ENCODE peak calls at places on chromosomes 4 and X, in ten cellular contexts. R is sigmoid colon, Z is IMR-90, C is cardiac muscle cell, W is heart right ventricle, A is testis, E is B cell, Q is AG10803, P is foreskin fibroblast, O is WTC11. B is an unnamed sample.

GRCh38 chrX:2710496-2710895 is 19.4 kb downstream of the CD99 start:
- DNase-seq in W (no peak), E (no peak), R (peak; percentile 6), P (no peak), Z (no peak), O (no peak), A (no peak), Q (no peak), C (no peak), B (no peak)

GRCh38 chr4:48093949-48094550 is 40.0 kb downstream of the TXK start:
- DNase-seq in A (no peak), R (no peak), Q (no peak), W (no peak), E (no peak), O (no peak), P (peak; percentile 43), C (peak; percentile 13), Z (peak; percentile 7), B (no peak)

GRCh38 chr4:72948080-72948479 is 121.4 kb downstream of the COX18 start:
- DNase-seq in E (no peak), Q (no peak), Z (no peak), A (no peak), O (no peak), C (no peak), R (no peak), P (no peak), W (no peak), B (no peak)

GRCh38 chrX:17032351-17032750 is 85.9 kb downstream of the REPS2 start:
- DNase-seq in W (no peak), O (no peak), E (no peak), C (peak; percentile 85), Z (no peak), P (peak; percentile 64), Q (peak; percentile 68), A (no peak), R (no peak), B (no peak)

GRCh38 chrX:150146271-150146888 is 208.1 kb upstream of the EOLA2 start:
- DNase-seq in R (no peak), W (no peak), C (no peak), A (no peak), Z (no peak), Q (no peak), E (no peak), P (no peak), O (peak; percentile 34), B (no peak)

GRCh38 chr4:159206427-159206871 is 103.6 kb downstream of the RAPGEF2 start:
- DNase-seq in C (no peak), W (no peak), E (peak; percentile 22), R (no peak), Q (peak; percentile 47), P (no peak), A (no peak), Z (peak; percentile 76), O (no peak), B (no peak)

GRCh38 chr4:95381843-95382580 is 166.8 kb downstream of the UNC5C start:
- DNase-seq in C (no peak), Q (no peak), Z (no peak), R (no peak), P (no peak), A (no peak), O (no peak), E (no peak), W (no peak), B (no peak)

GRCh38 chr4:153451931-153452660 is 14.1 kb upstream of the TMEM131L start:
- DNase-seq in Q (no peak), O (peak; percentile 64), Z (no peak), R (no peak), E (no peak), W (no peak), P (no peak), A (no peak), C (no peak), B (no peak)

GRCh38 chr4:144499777-144500176 is 146.2 kb upstream of the HHIP start:
- DNase-seq in W (no peak), Z (no peak), A (no peak), P (no peak), R (no peak), O (no peak), Q (no peak), E (no peak), C (no peak), B (no peak)

GRCh38 chr4:65798498-65799127 is 128.3 kb upstream of the EPHA5 start:
- DNase-seq in Q (no peak), P (no peak), Z (no peak), W (no peak), E (no peak), C (no peak), A (no peak), R (no peak), O (no peak), B (no peak)

GRCh38 chr4:158722917-158723793 is at the start of gene PPID:
- DNase-seq in P (peak; percentile 75), W (peak; percentile 82), E (peak; percentile 86), A (peak; percentile 90), O (peak; percentile 83), R (peak; percentile 88), C (peak; percentile 78), Q (peak; percentile 75), Z (peak; percentile 70), B (peak; percentile 77)

GRCh38 chrX:35622601-35623000 is 175.5 kb upstream of the MAGEB16 start:
- DNase-seq in Q (no peak), R (no peak), C (no peak), O (no peak), A (no peak), W (no peak), E (no peak), Z (no peak), P (no peak), B (no peak)

GRCh38 chr4:814312-814850 is 11.5 kb downstream of the CPLX1 start:
- DNase-seq in C (no peak), O (no peak), A (no peak), W (no peak), P (no peak), E (no peak), R (no peak), Q (no peak), Z (no peak), B (no peak)

GRCh38 chr4:1872918-1873269 is 1.7 kb downstream of the NSD2 start:
- DNase-seq in O (no peak), Q (peak; percentile 78), C (peak; percentile 37), R (no peak), E (no peak), P (peak; percentile 67), Z (peak; percentile 88), A (no peak), W (no peak), B (no peak)

GRCh38 chr4:120130786-120131185 is 64.1 kb upstream of the MAD2L1 start:
- DNase-seq in R (no peak), Z (no peak), P (no peak), O (no peak), E (no peak), Q (no peak), W (no peak), A (no peak), C (no peak), B (no peak)

GRCh38 chr4:135824759-135825331 is 1623.3 kb upstream of the PABPC4L start:
- DNase-seq in Z (no peak), C (no peak), P (no peak), R (no peak), W (no peak), Q (no peak), A (no peak), O (no peak), E (no peak), B (no peak)

GRCh38 chr4:7389101-7389701 is 45.5 kb downstream of the PSAPL1 start:
- DNase-seq in C (no peak), W (no peak), P (no peak), R (peak; percentile 60), Z (no peak), E (no peak), A (no peak), O (no peak), Q (no peak), B (no peak)

DNA sequence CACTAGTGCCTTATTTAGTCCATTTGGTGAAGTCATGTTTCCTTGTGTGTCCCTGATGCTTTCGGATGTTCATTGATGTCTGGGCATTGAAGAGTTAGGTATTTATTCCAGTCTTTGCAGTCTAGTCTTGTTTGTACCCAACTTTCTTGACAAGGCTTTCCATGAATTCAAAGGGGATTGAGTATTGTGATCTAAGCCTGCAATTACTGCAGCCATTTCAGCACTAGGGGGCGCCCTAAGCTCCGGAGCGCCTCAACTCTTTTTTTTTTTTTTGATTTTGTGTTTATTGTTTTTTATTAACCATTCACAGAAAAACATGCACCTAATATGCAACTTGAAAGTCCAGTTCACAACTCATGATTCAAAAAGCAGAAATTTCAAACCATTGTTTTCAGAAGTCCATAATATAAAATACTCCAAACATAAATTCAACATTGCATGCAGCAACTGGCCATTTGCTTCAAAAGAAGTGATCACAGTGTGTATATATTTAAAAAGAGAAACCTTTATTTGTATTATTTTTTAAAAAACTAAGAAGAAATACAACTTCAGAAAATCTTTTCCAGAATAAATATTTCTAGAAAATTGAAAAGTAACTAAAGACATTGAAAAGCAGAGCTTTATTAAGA is 59.2 kb downstream of the PTPN13 start:
- DNase-seq in A (no peak), P (no peak), Q (no peak), W (no peak), E (no peak), R (no peak), C (no peak), Z (no peak), O (peak; percentile 40), B (no peak)
- TF ChIP-seq CTCF in A (peak; percentile 42), P (peak; percentile 18), Q (peak; percentile 17), W (peak; percentile 20), E (peak; percentile 11), R (no peak), C (peak; percentile 36), Z (peak; percentile 9), O (peak; percentile 78), B (peak; percentile 73)

GRCh38 chrX:130025256-130025655 is 42.8 kb downstream of the BCORL1 start:
- DNase-seq in Z (no peak), Q (no peak), W (no peak), R (no peak), P (no peak), A (no peak), C (no peak), E (no peak), O (peak; percentile 55), B (no peak)
- TF ChIP-seq CTCF in Z (no peak), Q (no peak), W (no peak), R (no peak), P (no peak), A (no peak), C (no peak), E (no peak), O (no peak), B (no peak)

DNA sequence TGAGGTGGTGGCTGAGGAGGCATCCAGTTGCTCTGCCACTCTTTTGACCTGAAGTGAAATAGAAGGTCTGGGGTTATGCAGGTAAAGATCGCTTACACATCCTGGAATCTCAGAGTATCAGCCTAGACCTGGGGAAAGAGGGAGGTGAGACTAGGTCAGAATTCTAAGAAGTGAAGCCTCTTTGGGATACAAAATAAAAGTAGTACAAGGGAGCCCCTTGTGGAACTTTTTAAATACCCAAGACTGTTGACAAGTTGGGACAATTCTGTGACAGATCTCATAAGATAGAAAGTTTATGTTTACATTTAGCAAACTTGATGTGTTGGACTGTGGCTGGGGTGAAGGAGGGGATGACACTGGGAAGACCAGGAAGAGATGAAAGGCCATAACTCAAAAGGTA is 263.2 kb downstream of the SPRY1 start:
- DNase-seq in O (no peak), E (peak; percentile 28), R (no peak), A (no peak), Z (no peak), W (no peak), P (no peak), C (no peak), Q (no peak), B (no peak)
- TF ChIP-seq CTCF in O (no peak), E (peak; percentile 45), R (peak; percentile 8), A (peak; percentile 30), Z (peak; percentile 41), W (peak; percentile 24), P (peak; percentile 30), C (no peak), Q (peak; percentile 37), B (no peak)

GRCh38 chr4:82217986-82218715 is 155.6 kb downstream of the HNRNPD start:
- DNase-seq in Q (no peak), Z (no peak), E (peak; percentile 8), O (no peak), R (no peak), A (no peak), C (peak; percentile 8), P (peak; percentile 3), W (no peak), B (no peak)
- TF ChIP-seq CTCF in Q (peak; percentile 37), Z (peak; percentile 26), E (no peak), O (no peak), R (no peak), A (no peak), C (peak; percentile 48), P (peak; percentile 27), W (no peak), B (no peak)